ENCODE peak calls at places on chromosomes 11 and 22, in eight cellular contexts. P is mammary epithelial cell, E is Caco-2, Q is psoas muscle, K is GM12865, O is right atrium auricular region, B is spleen, Z is left lung. U is an unnamed sample.

GRCh38 chr11:112316971-112317370 is 56.3 kb upstream of the PLET1 start:
- DNase-seq in P (no peak), E (no peak), Q (no peak), K (no peak), O (no peak), B (no peak), Z (no peak), U (no peak)

GRCh38 chr11:35337136-35337918 is 82.0 kb downstream of the SLC1A2 start:
- DNase-seq in P (peak), E (no peak), Q (no peak), K (peak), O (no peak), B (no peak), Z (no peak), U (peak)

GRCh38 chr11:77299528-77299993 is 1.9 kb downstream of the GDPD4 start:
- DNase-seq in P (peak), E (no peak), Q (no peak), K (no peak), O (no peak), B (no peak), Z (no peak), U (no peak)

GRCh38 chr22:46262449-46263207 is 515 bp downstream of the PKDREJ start:
- DNase-seq in P (no peak), E (no peak), Q (peak), K (no peak), O (peak), B (peak), Z (peak), U (no peak)

GRCh38 chr11:133082851-133083488 is 449.3 kb downstream of the OPCML start:
- DNase-seq in P (peak), E (no peak), Q (peak), K (peak), O (no peak), B (peak), Z (peak), U (no peak)

GRCh38 chr22:48889887-48890692 is 937.6 kb downstream of the BRD1 start:
- DNase-seq in P (no peak), E (peak), Q (peak), K (no peak), O (peak), B (peak), Z (peak), U (no peak)

GRCh38 chr22:31561238-31561887 is 65.0 kb downstream of the SFI1 start:
- DNase-seq in P (peak), E (peak), Q (peak), K (peak), O (peak), B (peak), Z (peak), U (no peak)

GRCh38 chr11:44421090-44421675 is 111.2 kb upstream of the ALX4 start:
- DNase-seq in P (no peak), E (no peak), Q (no peak), K (no peak), O (no peak), B (no peak), Z (no peak), U (no peak)

GRCh38 chr22:46336119-46337078 is 885 bp downstream of the TRMU start:
- DNase-seq in P (peak), E (no peak), Q (peak), K (peak), O (no peak), B (peak), Z (no peak), U (no peak)

GRCh38 chr11:117597083-117597482 is 199.9 kb downstream of the DSCAML1 start:
- DNase-seq in P (peak), E (peak), Q (no peak), K (peak), O (no peak), B (no peak), Z (no peak), U (no peak)

GRCh38 chr22:30150212-30150611 is 69.9 kb downstream of the HORMAD2 start:
- DNase-seq in P (no peak), E (no peak), Q (no peak), K (no peak), O (no peak), B (no peak), Z (no peak), U (no peak)

GRCh38 chr11:28566643-28567042 is 458.5 kb downstream of the METTL15 start:
- DNase-seq in P (peak), E (no peak), Q (peak), K (no peak), O (peak), B (peak), Z (peak), U (peak)

GRCh38 chr11:16844268-16844667 is 105.8 kb downstream of the C11orf58 start:
- DNase-seq in P (no peak), E (no peak), Q (no peak), K (no peak), O (no peak), B (no peak), Z (no peak), U (no peak)

DNA sequence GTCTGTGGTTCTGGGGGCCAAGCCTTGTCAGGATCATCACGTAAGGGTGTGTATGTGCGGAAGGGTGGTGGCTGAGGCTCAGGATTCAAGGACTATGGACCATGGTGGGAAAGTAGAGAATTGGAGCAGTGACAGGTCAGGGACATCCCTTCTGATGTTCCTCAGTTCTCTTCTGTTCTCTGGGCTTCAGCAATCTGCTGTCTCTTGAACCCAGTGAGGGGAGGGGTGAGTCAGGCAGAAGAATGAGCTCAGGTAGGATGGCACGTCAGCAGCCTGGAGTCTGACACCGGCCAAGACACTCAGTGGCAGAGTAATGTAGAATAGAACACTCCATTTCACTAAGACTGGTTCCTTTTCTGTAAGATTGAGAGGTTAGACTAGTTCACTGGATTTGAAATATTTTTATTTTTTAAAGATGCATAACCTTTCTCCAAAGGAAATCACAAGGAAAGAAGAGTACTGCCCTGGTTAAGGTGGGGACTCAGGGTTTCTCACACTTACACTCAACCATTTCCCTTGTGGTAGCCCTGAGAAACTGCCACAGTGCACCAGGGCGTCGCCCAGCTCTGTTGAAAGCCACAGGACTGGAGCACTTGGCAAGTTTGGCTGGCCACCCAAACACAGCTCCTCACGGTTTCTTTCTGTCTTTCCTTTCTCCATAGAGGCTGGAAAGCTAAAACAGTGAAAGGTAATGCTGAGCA is 23.2 kb upstream of the MICAL2 start:
- DNase-seq in P (peak), E (peak), Q (no peak), K (peak), O (no peak), B (peak), Z (no peak), U (no peak)
- TF ChIP-seq CTCF in P (peak), E (peak), Q (peak), K (peak), O (no peak), B (peak), Z (peak), U (peak)

GRCh38 chr11:67435031-67435726 is 2.3 kb downstream of the PTPRCAP start:
- DNase-seq in P (no peak), E (no peak), Q (no peak), K (peak), O (no peak), B (no peak), Z (peak), U (no peak)

GRCh38 chr11:67438121-67438902 is 830 bp upstream of the PTPRCAP start:
- DNase-seq in P (no peak), E (no peak), Q (peak), K (peak), O (no peak), B (peak), Z (peak), U (no peak)

GRCh38 chr11:67436459-67437081 is 912 bp downstream of the PTPRCAP start:
- DNase-seq in P (no peak), E (no peak), Q (no peak), K (peak), O (no peak), B (peak), Z (peak), U (no peak)

GRCh38 chr11:67435727-67436458 is 1.6 kb downstream of the PTPRCAP start:
- DNase-seq in P (no peak), E (no peak), Q (no peak), K (peak), O (no peak), B (peak), Z (peak), U (no peak)

GRCh38 chr11:67437082-67437821 is at the start of gene PTPRCAP:
- DNase-seq in P (no peak), E (no peak), Q (peak), K (peak), O (no peak), B (peak), Z (peak), U (no peak)
- H3K4me3 ChIP-seq in P (no peak), E (no peak), Q (no peak), K (peak), O (no peak), B (peak), Z (peak), U (no peak)

DNA sequence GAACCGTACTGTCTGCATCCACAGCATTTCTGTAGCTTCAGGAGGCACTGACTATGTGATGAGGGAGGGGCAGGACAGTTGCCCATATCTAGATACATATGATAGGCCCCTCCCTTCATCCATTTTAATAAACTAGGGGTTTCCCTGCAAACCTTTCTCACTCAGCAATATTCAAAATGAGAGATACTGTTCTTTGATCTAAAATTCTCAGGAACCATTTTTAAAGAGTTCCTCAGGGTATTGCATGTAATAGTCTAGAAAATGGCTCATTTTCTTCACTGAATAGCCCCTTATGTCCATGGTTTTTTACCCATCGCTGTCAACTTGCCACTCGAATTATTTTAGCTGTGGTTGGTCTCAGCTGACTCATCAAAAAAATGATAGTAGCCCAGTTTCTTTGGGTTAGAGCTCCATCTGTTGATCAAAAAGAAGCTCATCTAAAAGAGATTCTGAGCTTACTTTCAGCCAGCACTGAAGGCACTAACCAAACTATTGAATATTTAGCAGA is 37.0 kb upstream of the DNAJB7 start:
- DNase-seq in P (peak), E (no peak), Q (no peak), K (peak), O (no peak), B (no peak), Z (no peak), U (no peak)
- TF ChIP-seq CTCF in P (peak), E (peak), Q (peak), K (peak), O (peak), B (peak), Z (peak), U (peak)

GRCh38 chr11:8167796-8168195 is 1.0 kb downstream of the RIC3 start:
- DNase-seq in P (peak), E (no peak), Q (no peak), K (no peak), O (no peak), B (no peak), Z (no peak), U (no peak)
- H3K4me3 ChIP-seq in P (no peak), E (no peak), Q (peak), K (peak), O (peak), B (peak), Z (peak), U (no peak)

GRCh38 chr11:60923800-60924109 is 505 bp upstream of the TMEM132A start:
- DNase-seq in P (no peak), E (peak), Q (no peak), K (no peak), O (no peak), B (peak), Z (no peak), U (no peak)
- TF ChIP-seq CTCF in P (no peak), E (no peak), Q (no peak), K (no peak), O (no peak), B (no peak), Z (no peak), U (no peak)

DNA sequence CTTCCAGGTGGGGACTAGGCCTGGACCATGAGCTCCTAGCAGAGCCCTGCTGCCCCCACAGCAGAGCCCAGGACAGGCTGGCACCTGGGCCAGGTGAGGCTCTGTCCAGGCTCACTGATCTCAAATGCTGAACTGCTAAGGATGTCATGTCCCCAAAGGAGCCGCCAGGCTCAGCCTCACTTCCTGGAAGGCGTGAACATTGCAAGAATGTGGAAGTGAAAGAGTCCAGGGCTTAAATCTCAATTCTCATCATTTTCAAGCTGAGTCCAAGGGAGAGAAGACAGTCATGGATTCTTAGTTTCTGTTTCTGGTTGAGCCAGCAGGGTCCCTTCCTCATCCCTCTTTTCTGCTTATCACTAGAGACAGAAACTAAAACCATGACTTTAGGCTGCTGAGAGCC is 5.0 kb downstream of the ASCL2 start:
- DNase-seq in P (no peak), E (no peak), Q (peak), K (peak), O (peak), B (no peak), Z (peak), U (no peak)
- H3K4me3 ChIP-seq in P (no peak), E (no peak), Q (no peak), K (no peak), O (no peak), B (peak), Z (no peak), U (no peak)

GRCh38 chr11:1826552-1827094 is 8.2 kb upstream of the SYT8 start:
- DNase-seq in P (peak), E (peak), Q (no peak), K (no peak), O (no peak), B (no peak), Z (peak), U (peak)
- TF ChIP-seq CTCF in P (peak), E (peak), Q (no peak), K (no peak), O (no peak), B (no peak), Z (no peak), U (peak)

DNA sequence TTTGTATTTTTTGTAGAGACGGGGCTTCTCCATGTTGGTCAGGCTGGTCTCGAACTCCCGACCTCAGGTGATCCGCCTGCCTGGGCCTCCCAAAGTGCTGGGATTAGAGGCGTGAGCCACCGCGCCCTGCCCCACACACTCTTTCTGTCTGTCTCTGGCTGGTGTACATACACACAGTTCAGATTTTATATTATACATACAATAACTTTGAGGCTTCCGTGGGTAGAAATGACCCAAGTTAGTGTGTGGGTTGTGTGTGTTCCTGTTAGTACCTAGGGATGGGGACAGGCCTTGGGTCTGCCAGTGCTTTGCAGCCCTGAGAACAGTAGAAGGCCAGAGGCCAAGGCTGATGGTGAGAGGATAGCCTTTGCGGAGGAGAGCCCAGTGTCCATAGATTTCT is 2.8 kb downstream of the ZBTB16 start:
- DNase-seq in P (no peak), E (no peak), Q (peak), K (no peak), O (no peak), B (no peak), Z (no peak), U (no peak)
- H3K4me3 ChIP-seq in P (no peak), E (no peak), Q (peak), K (no peak), O (peak), B (peak), Z (peak), U (no peak)

GRCh38 chr22:37634505-37635002 is 4.9 kb upstream of the SH3BP1 start:
- DNase-seq in P (no peak), E (no peak), Q (no peak), K (peak), O (no peak), B (peak), Z (no peak), U (no peak)

GRCh38 chr22:37632174-37633081 is 7.0 kb upstream of the SH3BP1 start:
- DNase-seq in P (no peak), E (no peak), Q (no peak), K (no peak), O (no peak), B (peak), Z (no peak), U (no peak)

GRCh38 chr22:37635157-37635556 is 4.3 kb upstream of the SH3BP1 start:
- DNase-seq in P (no peak), E (no peak), Q (no peak), K (no peak), O (no peak), B (peak), Z (no peak), U (no peak)

GRCh38 chr22:37633082-37633692 is 6.3 kb upstream of the SH3BP1 start:
- DNase-seq in P (no peak), E (no peak), Q (no peak), K (peak), O (no peak), B (peak), Z (no peak), U (no peak)

DNA sequence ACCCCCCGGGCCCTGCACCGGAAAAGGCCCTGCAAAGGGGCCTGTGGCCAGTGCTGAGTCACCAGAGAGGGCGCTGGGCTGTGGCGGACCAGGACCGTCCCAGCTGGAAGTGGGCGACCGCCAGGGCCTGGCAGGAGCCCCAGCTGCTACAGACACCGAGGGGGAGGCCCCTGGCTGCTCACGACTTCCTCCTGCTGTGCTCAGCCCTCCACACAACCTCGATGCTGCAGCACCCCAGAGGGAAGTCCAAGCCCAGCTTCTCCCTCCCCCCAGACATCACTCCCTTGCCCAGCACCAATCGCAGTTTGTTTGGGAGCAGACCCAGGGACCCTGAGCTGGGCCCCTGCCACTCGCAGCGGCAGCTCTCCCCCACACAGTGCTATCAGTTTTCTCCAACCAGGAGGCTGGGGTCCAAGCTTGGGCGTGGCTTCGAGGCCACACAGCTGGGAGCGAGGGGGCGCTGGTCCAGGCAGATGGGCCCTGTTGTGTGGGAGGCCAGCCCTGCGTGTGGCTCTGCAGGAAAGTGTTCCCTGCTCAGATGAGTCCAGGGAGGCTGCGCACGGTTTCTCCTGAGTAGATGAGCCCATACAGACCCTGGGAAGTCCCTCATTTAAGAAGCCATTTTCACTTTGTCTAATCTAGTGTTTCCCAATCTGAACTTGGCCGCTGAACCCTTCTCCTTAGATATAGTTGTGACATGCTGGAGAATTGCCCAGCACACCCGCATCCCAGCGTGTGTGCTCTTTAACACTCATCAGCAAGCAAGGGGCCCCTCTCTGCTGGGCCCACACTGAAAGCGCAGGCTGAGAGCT is 5.6 kb upstream of the SH3BP1 start:
- DNase-seq in P (no peak), E (no peak), Q (peak), K (peak), O (peak), B (peak), Z (peak), U (peak)
- TF ChIP-seq CTCF in P (no peak), E (no peak), Q (no peak), K (peak), O (peak), B (peak), Z (no peak), U (peak)

U was measured in AG04449.